ENCODE peak calls at places on chromosomes 13 and 19, in four cellular contexts. One of them, this sample, is unnamed.

GRCh38 chr19:16293133-16294085 is 31.2 kb upstream of the KLF2 start:
- DNase-seq in tibial nerve: peak; percentile 70
- DNase-seq in CD4-positive, CD25-positive, alpha-beta regulatory T cell: no peak
- DNase-seq in pancreas: peak; percentile 41
- DNase-seq in this sample: no peak

GRCh38 chr13:110390572-110390971 is 83.5 kb downstream of the COL4A2 start:
- DNase-seq in tibial nerve: no peak
- DNase-seq in CD4-positive, CD25-positive, alpha-beta regulatory T cell: no peak
- DNase-seq in pancreas: no peak
- DNase-seq in this sample: no peak

GRCh38 chr13:99955747-99956472 is 15.7 kb downstream of the ZIC5 start:
- DNase-seq in tibial nerve: no peak
- DNase-seq in CD4-positive, CD25-positive, alpha-beta regulatory T cell: no peak
- DNase-seq in pancreas: no peak
- DNase-seq in this sample: no peak

GRCh38 chr13:77028202-77028601 is 1.2 kb upstream of the FBXL3 start:
- DNase-seq in tibial nerve: no peak
- DNase-seq in CD4-positive, CD25-positive, alpha-beta regulatory T cell: no peak
- DNase-seq in pancreas: no peak
- DNase-seq in this sample: no peak

GRCh38 chr19:1451916-1452801 is 2.2 kb downstream of the APC2 start:
- DNase-seq in tibial nerve: no peak
- DNase-seq in CD4-positive, CD25-positive, alpha-beta regulatory T cell: no peak
- DNase-seq in pancreas: no peak
- DNase-seq in this sample: no peak

GRCh38 chr19:17755977-17756670 is 4.8 kb downstream of the FCHO1 start:
- DNase-seq in tibial nerve: no peak
- DNase-seq in CD4-positive, CD25-positive, alpha-beta regulatory T cell: peak; percentile 23
- DNase-seq in pancreas: peak; percentile 54
- DNase-seq in this sample: peak; percentile 78

GRCh38 chr19:43731854-43732253 is 16.0 kb downstream of the IRGC start:
- DNase-seq in tibial nerve: no peak
- DNase-seq in CD4-positive, CD25-positive, alpha-beta regulatory T cell: no peak
- DNase-seq in pancreas: no peak
- DNase-seq in this sample: peak; percentile 9

GRCh38 chr13:95497307-95497943 is 55.1 kb upstream of the CLDN10 start:
- DNase-seq in tibial nerve: no peak
- DNase-seq in CD4-positive, CD25-positive, alpha-beta regulatory T cell: no peak
- DNase-seq in pancreas: peak; percentile 53
- DNase-seq in this sample: no peak

GRCh38 chr13:77518266-77518665 is 17.2 kb upstream of the SCEL start:
- DNase-seq in tibial nerve: no peak
- DNase-seq in CD4-positive, CD25-positive, alpha-beta regulatory T cell: no peak
- DNase-seq in pancreas: no peak
- DNase-seq in this sample: no peak

GRCh38 chr13:110426745-110427144 is 119.7 kb downstream of the COL4A2 start:
- DNase-seq in tibial nerve: no peak
- DNase-seq in CD4-positive, CD25-positive, alpha-beta regulatory T cell: no peak
- DNase-seq in pancreas: no peak
- DNase-seq in this sample: no peak

GRCh38 chr19:1468274-1469199 is 10.5 kb downstream of the C19orf25 start:
- DNase-seq in tibial nerve: no peak
- DNase-seq in CD4-positive, CD25-positive, alpha-beta regulatory T cell: no peak
- DNase-seq in pancreas: no peak
- DNase-seq in this sample: no peak

GRCh38 chr19:50050406-50051223 is 24.8 kb downstream of the ZNF473 start:
- DNase-seq in tibial nerve: peak; percentile 19
- DNase-seq in CD4-positive, CD25-positive, alpha-beta regulatory T cell: peak; percentile 81
- DNase-seq in pancreas: peak; percentile 62
- DNase-seq in this sample: peak; percentile 71

GRCh38 chr13:33865945-33866344 is 48.0 kb downstream of the RFC3 start:
- DNase-seq in tibial nerve: no peak
- DNase-seq in CD4-positive, CD25-positive, alpha-beta regulatory T cell: no peak
- DNase-seq in pancreas: no peak
- DNase-seq in this sample: no peak

GRCh38 chr13:50448535-50448981 is 394.9 kb downstream of the DLEU7 start:
- DNase-seq in tibial nerve: no peak
- DNase-seq in CD4-positive, CD25-positive, alpha-beta regulatory T cell: no peak
- DNase-seq in pancreas: no peak
- DNase-seq in this sample: no peak

GRCh38 chr19:1843646-1844394 is 4.5 kb downstream of the REXO1 start:
- DNase-seq in tibial nerve: no peak
- DNase-seq in CD4-positive, CD25-positive, alpha-beta regulatory T cell: no peak
- DNase-seq in pancreas: no peak
- DNase-seq in this sample: no peak

GRCh38 chr13:93004919-93005318 is 221.7 kb upstream of the GPC6 start:
- DNase-seq in tibial nerve: no peak
- DNase-seq in CD4-positive, CD25-positive, alpha-beta regulatory T cell: no peak
- DNase-seq in pancreas: no peak
- DNase-seq in this sample: peak; percentile 7

GRCh38 chr19:28966737-28967401 is 246.1 kb downstream of the UQCRFS1 start:
- DNase-seq in tibial nerve: no peak
- DNase-seq in CD4-positive, CD25-positive, alpha-beta regulatory T cell: no peak
- DNase-seq in pancreas: no peak
- DNase-seq in this sample: no peak

GRCh38 chr13:19587635-19588300 is 26.4 kb upstream of the TPTE2 start:
- DNase-seq in tibial nerve: no peak
- DNase-seq in CD4-positive, CD25-positive, alpha-beta regulatory T cell: peak; percentile 9
- DNase-seq in pancreas: no peak
- DNase-seq in this sample: peak; percentile 48

GRCh38 chr13:33787051-33787591 is 30.8 kb upstream of the RFC3 start:
- DNase-seq in tibial nerve: no peak
- DNase-seq in CD4-positive, CD25-positive, alpha-beta regulatory T cell: no peak
- DNase-seq in pancreas: no peak
- DNase-seq in this sample: peak; percentile 43

GRCh38 chr19:2089001-2089711 is 7.0 kb downstream of the MOB3A start:
- DNase-seq in tibial nerve: no peak
- DNase-seq in CD4-positive, CD25-positive, alpha-beta regulatory T cell: no peak
- DNase-seq in pancreas: no peak
- DNase-seq in this sample: no peak

GRCh38 chr13:73715910-73716257 is 418.3 kb downstream of the KLF12 start:
- DNase-seq in tibial nerve: no peak
- DNase-seq in CD4-positive, CD25-positive, alpha-beta regulatory T cell: no peak
- DNase-seq in pancreas: no peak
- DNase-seq in this sample: no peak

GRCh38 chr19:17107546-17108452 is 32.2 kb downstream of the MYO9B start:
- DNase-seq in tibial nerve: peak; percentile 48
- DNase-seq in CD4-positive, CD25-positive, alpha-beta regulatory T cell: no peak
- DNase-seq in pancreas: peak; percentile 32
- DNase-seq in this sample: no peak

GRCh38 chr19:44905437-44906160 is at the start of gene APOE:
- DNase-seq in tibial nerve: no peak
- DNase-seq in CD4-positive, CD25-positive, alpha-beta regulatory T cell: no peak
- DNase-seq in pancreas: no peak
- DNase-seq in this sample: no peak

GRCh38 chr19:1455336-1456120 is 5.6 kb downstream of the APC2 start:
- DNase-seq in tibial nerve: no peak
- DNase-seq in CD4-positive, CD25-positive, alpha-beta regulatory T cell: peak; percentile 56
- DNase-seq in pancreas: no peak
- DNase-seq in this sample: peak; percentile 79

GRCh38 chr19:8506402-8506957 is 4.0 kb upstream of the PRAM1 start:
- DNase-seq in tibial nerve: no peak
- DNase-seq in CD4-positive, CD25-positive, alpha-beta regulatory T cell: no peak
- DNase-seq in pancreas: peak; percentile 33
- DNase-seq in this sample: no peak

GRCh38 chr19:33902802-33903488 is 106.3 kb downstream of the KCTD15 start:
- DNase-seq in tibial nerve: no peak
- DNase-seq in CD4-positive, CD25-positive, alpha-beta regulatory T cell: no peak
- DNase-seq in pancreas: peak; percentile 72
- DNase-seq in this sample: no peak

GRCh38 chr13:36366023-36366422 is 19.8 kb upstream of the SPART start:
- DNase-seq in tibial nerve: no peak
- DNase-seq in CD4-positive, CD25-positive, alpha-beta regulatory T cell: no peak
- DNase-seq in pancreas: no peak
- DNase-seq in this sample: no peak

GRCh38 chr13:52001120-52001731 is 10.0 kb downstream of the ATP7B start:
- DNase-seq in tibial nerve: no peak
- DNase-seq in CD4-positive, CD25-positive, alpha-beta regulatory T cell: no peak
- DNase-seq in pancreas: no peak
- DNase-seq in this sample: peak; percentile 60

GRCh38 chr19:47315125-47315821 is 5.6 kb downstream of the C5AR1 start:
- DNase-seq in tibial nerve: no peak
- DNase-seq in CD4-positive, CD25-positive, alpha-beta regulatory T cell: no peak
- DNase-seq in pancreas: no peak
- DNase-seq in this sample: peak; percentile 62

GRCh38 chr19:12969292-12969988 is at the start of gene DAND5:
- DNase-seq in tibial nerve: no peak
- DNase-seq in CD4-positive, CD25-positive, alpha-beta regulatory T cell: no peak
- DNase-seq in pancreas: no peak
- DNase-seq in this sample: no peak

GRCh38 chr13:41694902-41695301 is 237.6 kb downstream of the RGCC start:
- DNase-seq in tibial nerve: peak; percentile 27
- DNase-seq in CD4-positive, CD25-positive, alpha-beta regulatory T cell: no peak
- DNase-seq in pancreas: peak; percentile 28
- DNase-seq in this sample: no peak

GRCh38 chr19:584240-585001 is 5.3 kb upstream of the HCN2 start:
- DNase-seq in tibial nerve: no peak
- DNase-seq in CD4-positive, CD25-positive, alpha-beta regulatory T cell: peak; percentile 50
- DNase-seq in pancreas: no peak
- DNase-seq in this sample: no peak

GRCh38 chr13:106710267-106710666 is 142.3 kb upstream of the ARGLU1 start:
- DNase-seq in tibial nerve: no peak
- DNase-seq in CD4-positive, CD25-positive, alpha-beta regulatory T cell: no peak
- DNase-seq in pancreas: no peak
- DNase-seq in this sample: no peak

GRCh38 chr13:106714271-106714670 is 146.3 kb upstream of the ARGLU1 start:
- DNase-seq in tibial nerve: no peak
- DNase-seq in CD4-positive, CD25-positive, alpha-beta regulatory T cell: no peak
- DNase-seq in pancreas: no peak
- DNase-seq in this sample: no peak

DNA sequence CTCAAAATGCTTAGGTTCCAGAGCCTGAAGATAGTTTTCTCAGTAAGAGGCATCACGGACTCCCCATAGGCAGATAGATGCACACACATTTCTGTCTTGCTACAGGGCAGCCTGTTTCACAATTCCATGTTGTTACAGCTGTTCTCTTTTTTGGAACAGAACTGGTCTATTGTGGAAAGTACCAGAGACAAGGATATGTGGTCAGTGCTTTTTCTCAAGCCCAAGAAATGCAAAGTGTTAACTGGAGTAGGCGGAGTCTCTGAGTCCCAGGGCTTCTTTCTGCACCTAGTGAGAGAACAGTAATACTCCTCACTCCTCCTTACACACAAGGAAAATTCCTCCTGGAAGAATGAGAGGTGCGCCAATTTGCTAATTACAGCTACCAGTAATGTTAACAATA is 141.6 kb upstream of the ARGLU1 start:
- DNase-seq in tibial nerve: no peak
- DNase-seq in CD4-positive, CD25-positive, alpha-beta regulatory T cell: no peak
- DNase-seq in pancreas: no peak
- DNase-seq in this sample: no peak
- H3K4me3 ChIP-seq in tibial nerve: peak overlapping the region; percentile 3
- H3K4me3 ChIP-seq in CD4-positive, CD25-positive, alpha-beta regulatory T cell: no peak overlapping the region
- H3K4me3 ChIP-seq in pancreas: no peak overlapping the region
- H3K4me3 ChIP-seq in this sample: no peak overlapping the region

DNA sequence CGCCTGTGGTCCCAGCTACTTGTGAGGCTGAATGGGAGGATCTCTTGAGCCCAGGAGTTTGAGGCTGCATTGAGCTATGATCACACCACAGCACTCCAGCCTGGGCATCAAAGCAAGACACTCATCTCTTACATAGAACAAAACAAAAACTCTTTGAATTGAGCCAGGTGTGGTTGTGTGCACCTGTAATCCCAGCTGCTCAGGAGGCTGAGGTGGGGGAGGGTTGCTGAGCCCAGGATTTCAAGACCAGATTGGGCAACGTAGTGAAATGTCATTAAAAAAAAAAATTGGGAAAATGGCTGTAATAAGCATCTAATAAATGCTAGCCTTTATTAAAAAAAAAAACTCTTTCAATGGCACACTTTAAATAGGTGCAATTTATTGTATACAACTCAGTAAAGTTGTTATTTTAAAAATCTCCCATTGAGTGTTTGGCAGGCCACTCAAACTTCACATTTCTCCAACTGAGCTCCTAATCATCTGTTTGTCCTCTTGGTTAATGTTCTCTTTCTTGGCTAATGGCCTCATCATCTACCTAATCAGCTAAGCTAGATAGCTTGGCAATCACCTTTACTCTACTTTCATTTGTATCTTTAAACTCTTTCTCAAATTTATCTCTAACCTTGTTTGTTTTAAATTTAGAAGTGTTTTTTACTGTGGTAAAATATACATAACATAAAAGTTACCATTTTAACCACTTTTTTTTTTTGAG is 28.1 kb upstream of the HMGB1 start:
- DNase-seq in tibial nerve: no peak
- DNase-seq in CD4-positive, CD25-positive, alpha-beta regulatory T cell: no peak
- DNase-seq in pancreas: peak; percentile 18
- DNase-seq in this sample: no peak
- H3K4me3 ChIP-seq in tibial nerve: no peak overlapping the region
- H3K4me3 ChIP-seq in CD4-positive, CD25-positive, alpha-beta regulatory T cell: no peak overlapping the region
- H3K4me3 ChIP-seq in pancreas: no peak overlapping the region
- H3K4me3 ChIP-seq in this sample: no peak overlapping the region

GRCh38 chr19:3578390-3578789 is 5.6 kb downstream of the HMG20B start:
- DNase-seq in tibial nerve: no peak
- DNase-seq in CD4-positive, CD25-positive, alpha-beta regulatory T cell: no peak
- DNase-seq in pancreas: no peak
- DNase-seq in this sample: no peak
- H3K4me3 ChIP-seq in tibial nerve: no peak overlapping the region
- H3K4me3 ChIP-seq in CD4-positive, CD25-positive, alpha-beta regulatory T cell: no peak overlapping the region
- H3K4me3 ChIP-seq in pancreas: no peak overlapping the region
- H3K4me3 ChIP-seq in this sample: no peak overlapping the region

DNA sequence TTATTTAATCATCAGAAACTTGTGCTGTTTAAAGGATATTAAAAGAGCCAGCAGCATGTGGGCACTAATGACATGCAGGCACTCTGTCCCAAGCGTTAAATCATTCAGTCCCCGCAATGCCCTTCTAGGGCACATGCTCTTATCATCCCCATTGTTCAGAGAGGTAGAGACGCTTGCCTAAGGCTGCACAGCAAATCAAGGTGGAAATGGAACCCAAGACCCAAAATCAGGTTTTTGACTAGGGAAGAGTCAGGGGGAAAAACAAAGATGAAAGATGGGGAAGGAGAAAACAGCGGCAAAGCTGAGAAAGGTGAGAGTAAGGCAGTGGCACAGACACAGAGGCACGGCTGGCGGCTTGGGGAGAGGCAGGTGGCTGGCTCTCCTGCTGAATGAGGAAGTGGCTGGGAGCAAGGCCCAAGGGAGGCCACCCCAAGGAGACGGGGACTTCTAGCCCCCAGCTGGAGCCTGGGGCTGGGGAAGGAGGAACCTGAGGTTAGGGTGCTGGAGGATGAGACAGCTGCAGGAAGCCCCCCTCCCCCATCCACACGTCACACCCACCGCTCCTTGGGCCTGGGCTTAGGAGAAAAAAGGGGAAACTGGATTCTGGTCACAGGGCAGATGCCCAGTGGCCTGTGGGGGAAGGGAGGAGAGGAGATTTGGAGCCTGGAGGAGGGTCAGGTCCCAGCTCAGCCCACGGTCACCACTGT is 1.0 kb upstream of the TYROBP start:
- DNase-seq in tibial nerve: peak; percentile 42
- DNase-seq in CD4-positive, CD25-positive, alpha-beta regulatory T cell: no peak
- DNase-seq in pancreas: no peak
- DNase-seq in this sample: peak; percentile 75
- H3K4me3 ChIP-seq in tibial nerve: no peak overlapping the region
- H3K4me3 ChIP-seq in CD4-positive, CD25-positive, alpha-beta regulatory T cell: no peak overlapping the region
- H3K4me3 ChIP-seq in pancreas: no peak overlapping the region
- H3K4me3 ChIP-seq in this sample: no peak overlapping the region